ENCODE peak calls at places on chromosome 5, in nine cellular contexts. K is HepG2, O is A549, H is coronary artery, A is heart left ventricle, M is brain microvascular endothelial cell, R is lung, S is GM12865, L is transverse colon. W is an unnamed sample.

GRCh38 chr5:151274666-151275065 is 21.7 kb downstream of the GM2A start:
- DNase-seq in M (no peak), R (no peak), O (no peak), A (no peak), K (no peak), S (no peak), L (no peak), H (no peak), W (no peak)

GRCh38 chr5:61254969-61255555 is 77.0 kb upstream of the ZSWIM6 start:
- DNase-seq in L (no peak), M (no peak), S (no peak), O (no peak), H (no peak), R (no peak), A (no peak), K (no peak), W (no peak)

GRCh38 chr5:56735845-56736641 is 79.3 kb upstream of the MAP3K1 start:
- DNase-seq in O (no peak), R (no peak), A (no peak), L (no peak), H (no peak), M (no peak), K (no peak), S (peak; percentile 2), W (no peak)

GRCh38 chr5:109880907-109881685 is 191.4 kb downstream of the MAN2A1 start:
- DNase-seq in K (no peak), M (peak; percentile 51), O (no peak), A (no peak), H (no peak), R (no peak), S (no peak), L (no peak), W (no peak)

GRCh38 chr5:5351288-5352089 is 71.0 kb upstream of the ICE1 start:
- DNase-seq in S (no peak), A (no peak), O (peak; percentile 76), H (peak; percentile 50), L (no peak), M (no peak), R (no peak), K (peak; percentile 76), W (no peak)

GRCh38 chr5:126888180-126888579 is 111.2 kb downstream of the LMNB1 start:
- DNase-seq in L (no peak), A (no peak), S (no peak), K (no peak), R (no peak), H (no peak), M (no peak), O (no peak), W (no peak)

GRCh38 chr5:61304611-61305369 is 27.3 kb upstream of the ZSWIM6 start:
- DNase-seq in O (peak; percentile 98), L (peak; percentile 86), K (peak; percentile 54), M (peak; percentile 88), R (peak; percentile 57), S (no peak), A (no peak), H (no peak), W (no peak)

GRCh38 chr5:157233515-157233914 is 32.4 kb upstream of the CYFIP2 start:
- DNase-seq in R (no peak), M (no peak), S (no peak), O (no peak), L (no peak), K (no peak), A (no peak), H (no peak), W (no peak)

GRCh38 chr5:1171340-1171941 is 30.0 kb upstream of the SLC6A19 start:
- DNase-seq in R (no peak), L (no peak), O (peak; percentile 33), S (no peak), K (no peak), M (no peak), A (peak; percentile 52), H (no peak), W (no peak)

GRCh38 chr5:134526483-134527155 is 1.1 kb downstream of the JADE2 start:
- DNase-seq in S (peak; percentile 83), K (peak; percentile 67), O (no peak), A (peak; percentile 89), R (peak; percentile 77), H (peak; percentile 87), M (no peak), L (peak; percentile 87), W (peak; percentile 71)

GRCh38 chr5:134525687-134526482 is 415 bp downstream of the JADE2 start:
- DNase-seq in M (peak; percentile 73), L (peak; percentile 76), R (peak; percentile 79), O (peak; percentile 84), S (peak; percentile 75), A (peak; percentile 85), H (no peak), K (peak; percentile 61), W (peak; percentile 45)

GRCh38 chr5:134523543-134524136 is 1.8 kb upstream of the JADE2 start:
- DNase-seq in A (no peak), M (no peak), L (no peak), H (no peak), O (no peak), S (no peak), R (no peak), K (no peak), W (no peak)

GRCh38 chr5:134524219-134524825 is 1.1 kb upstream of the JADE2 start:
- DNase-seq in A (peak; percentile 92), K (no peak), O (peak; percentile 88), R (peak; percentile 87), L (peak; percentile 90), M (no peak), H (peak; percentile 93), S (peak; percentile 76), W (peak; percentile 62)

GRCh38 chr5:134524826-134525686 is at the start of gene JADE2:
- DNase-seq in H (peak; percentile 90), R (peak; percentile 68), S (peak; percentile 86), K (peak; percentile 40), A (peak; percentile 86), M (peak; percentile 37), L (peak; percentile 80), O (peak; percentile 89), W (peak; percentile 83)
- TF ChIP-seq CTCF in H (no peak), R (no peak), S (no peak), K (no peak), A (no peak), M (no peak), L (no peak), O (peak; percentile 4), W (no peak)

DNA sequence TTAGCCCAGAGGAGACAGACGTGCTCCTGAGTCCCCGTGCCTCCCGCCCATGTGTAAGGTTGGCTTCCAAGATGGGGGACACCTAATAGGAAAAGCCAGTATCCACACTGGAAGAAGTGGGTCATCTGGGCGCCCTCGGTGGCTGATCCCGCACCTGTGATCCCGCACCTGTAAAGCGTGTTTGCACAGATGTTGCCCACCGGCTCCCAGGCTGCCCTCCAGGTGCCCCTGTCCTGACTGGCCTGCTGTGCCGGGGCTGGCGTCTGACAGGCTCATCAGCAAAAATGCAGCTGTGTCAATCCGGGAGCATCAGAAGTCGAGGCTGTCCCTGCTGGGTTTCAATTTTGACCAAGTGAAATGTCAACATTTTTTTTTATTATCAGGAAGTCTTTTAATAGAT is 88.5 kb downstream of the IRX1 start:
- DNase-seq in L (no peak), H (no peak), S (no peak), M (no peak), K (no peak), R (no peak), O (no peak), A (no peak), W (no peak)
- TF ChIP-seq CTCF in L (no peak), H (no peak), S (no peak), M (no peak), K (no peak), R (no peak), O (no peak), A (no peak), W (no peak)

DNA sequence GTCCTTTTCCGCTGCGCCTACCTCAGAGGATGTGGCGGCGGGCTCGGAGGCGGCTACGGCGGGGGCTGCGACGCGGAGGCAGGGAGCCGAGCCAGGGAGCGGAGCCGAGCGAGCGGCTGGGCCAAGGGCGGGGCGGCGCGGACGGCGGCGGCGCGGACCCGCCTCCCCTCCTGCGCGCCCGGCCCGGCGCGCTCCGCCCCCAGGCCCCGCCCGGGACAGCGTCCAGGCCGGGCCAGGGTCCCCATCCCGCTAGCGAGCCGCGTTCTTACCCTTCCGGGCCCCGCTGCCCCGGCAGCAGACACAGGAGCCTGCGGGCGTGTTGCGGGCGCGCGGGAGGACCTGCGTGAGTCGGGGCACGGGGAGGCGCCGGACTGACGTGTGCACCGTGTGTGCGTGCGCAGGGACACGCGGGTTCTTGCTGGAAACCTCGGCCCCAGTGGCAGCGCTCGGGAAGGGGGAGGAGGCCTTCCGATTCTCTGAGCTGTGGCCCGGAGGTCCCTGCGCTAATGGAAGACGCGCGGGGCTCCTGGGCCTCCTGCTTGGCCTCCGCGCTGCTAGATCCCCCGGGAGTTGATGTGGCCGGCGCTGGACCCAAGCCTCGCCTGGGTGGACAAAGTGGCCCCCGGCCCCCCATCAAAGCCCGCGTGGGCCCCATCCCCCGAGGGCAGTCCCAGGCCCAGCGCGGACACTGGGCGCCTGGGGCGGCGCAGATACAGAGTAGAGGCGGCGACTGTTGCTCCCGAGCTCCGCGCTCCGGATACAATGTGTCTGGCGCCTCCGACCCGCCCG is at the start of gene VDAC1:
- DNase-seq in O (peak; percentile 88), M (peak; percentile 76), S (peak; percentile 89), R (peak; percentile 77), L (peak; percentile 81), H (peak; percentile 94), A (peak; percentile 91), K (no peak), W (peak; percentile 81)
- TF ChIP-seq CTCF in O (no peak), M (no peak), S (no peak), R (no peak), L (no peak), H (no peak), A (no peak), K (peak; percentile 21), W (no peak)

DNA sequence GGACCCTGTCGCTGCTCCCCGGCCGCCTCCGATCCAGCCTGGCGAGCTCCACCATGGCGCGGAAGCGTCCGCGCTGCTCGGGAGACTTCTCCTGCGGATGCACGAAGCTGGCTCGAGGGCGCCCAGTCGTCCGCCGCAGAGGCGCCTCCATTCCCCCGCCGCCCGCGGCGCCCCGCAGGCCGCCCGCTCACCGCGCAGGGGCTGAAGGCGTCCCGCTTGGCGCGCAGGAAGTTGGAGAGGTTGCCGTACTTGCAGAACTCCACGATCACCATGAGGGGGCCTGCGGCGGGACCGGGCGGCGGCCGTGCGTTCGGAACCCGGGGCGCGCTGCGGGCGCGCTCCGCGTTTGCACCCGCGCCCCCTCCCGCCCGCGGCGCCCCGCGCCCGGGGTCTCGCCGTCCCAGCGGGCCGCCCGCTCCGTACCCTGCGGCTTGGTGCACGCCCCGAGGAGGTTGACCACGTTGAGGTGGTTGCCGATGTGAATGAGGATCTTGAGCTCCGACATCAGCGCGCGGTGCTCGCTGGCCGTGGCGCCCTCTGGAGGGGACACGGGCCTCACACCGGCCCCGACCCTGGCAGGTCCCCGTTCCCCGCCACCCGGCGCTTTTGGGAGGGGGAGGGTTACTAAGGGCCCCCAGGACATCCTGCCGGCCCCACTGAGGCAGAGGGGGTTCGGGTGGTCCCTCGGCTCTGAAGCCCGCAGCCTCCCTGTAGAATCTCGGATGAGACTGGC is 27.7 kb upstream of the SCGB3A1 start:
- DNase-seq in H (no peak), K (no peak), M (peak; percentile 39), A (no peak), L (no peak), S (no peak), R (no peak), O (peak; percentile 83), W (no peak)
- TF ChIP-seq CTCF in H (no peak), K (peak; percentile 20), M (peak; percentile 51), A (no peak), L (no peak), S (no peak), R (peak; percentile 3), O (peak; percentile 90), W (no peak)